ENCODE peak calls at places on chromosomes 7 and 10, in four cellular contexts. One of them, this sample, is unnamed.

GRCh38 chr10:132521466-132522102 is 16.0 kb upstream of the INPP5A start:
- DNase-seq in activated T-helper 1 cell treated with anti-CD3 and anti-CD28 coated beads, Interleukin-2, amount 50 U/mL, for 16 hours: no peak
- DNase-seq in kidney tubule cell: no peak
- DNase-seq in NCI-H2029: no peak
- DNase-seq in this sample: no peak

GRCh38 chr7:31066516-31067130 is 14.5 kb downstream of the ADCYAP1R1 start:
- DNase-seq in activated T-helper 1 cell treated with anti-CD3 and anti-CD28 coated beads, Interleukin-2, amount 50 U/mL, for 16 hours: no peak
- DNase-seq in NCI-H2029: no peak
- DNase-seq in kidney tubule cell: no peak
- DNase-seq in this sample: no peak

GRCh38 chr7:29270979-29271658 is 76.5 kb downstream of the CHN2 start:
- DNase-seq in NCI-H2029: peak
- DNase-seq in kidney tubule cell: peak
- DNase-seq in activated T-helper 1 cell treated with anti-CD3 and anti-CD28 coated beads, Interleukin-2, amount 50 U/mL, for 16 hours: no peak
- DNase-seq in this sample: no peak

GRCh38 chr10:5948999-5949759 is 28.2 kb downstream of the IL15RA start:
- DNase-seq in NCI-H2029: no peak
- DNase-seq in kidney tubule cell: peak
- DNase-seq in activated T-helper 1 cell treated with anti-CD3 and anti-CD28 coated beads, Interleukin-2, amount 50 U/mL, for 16 hours: no peak
- DNase-seq in this sample: no peak

GRCh38 chr10:99983280-99983988 is 26.3 kb downstream of the DNMBP start:
- DNase-seq in activated T-helper 1 cell treated with anti-CD3 and anti-CD28 coated beads, Interleukin-2, amount 50 U/mL, for 16 hours: no peak
- DNase-seq in kidney tubule cell: peak
- DNase-seq in NCI-H2029: no peak
- DNase-seq in this sample: no peak

GRCh38 chr7:139095194-139095659 is 14.3 kb downstream of the ZC3HAV1 start:
- DNase-seq in activated T-helper 1 cell treated with anti-CD3 and anti-CD28 coated beads, Interleukin-2, amount 50 U/mL, for 16 hours: peak
- DNase-seq in NCI-H2029: no peak
- DNase-seq in kidney tubule cell: no peak
- DNase-seq in this sample: peak

GRCh38 chr10:93591065-93591808 is 9.8 kb downstream of the RBP4 start:
- DNase-seq in NCI-H2029: no peak
- DNase-seq in kidney tubule cell: no peak
- DNase-seq in activated T-helper 1 cell treated with anti-CD3 and anti-CD28 coated beads, Interleukin-2, amount 50 U/mL, for 16 hours: no peak
- DNase-seq in this sample: no peak

GRCh38 chr10:132640326-132641125 is 102.9 kb downstream of the INPP5A start:
- DNase-seq in kidney tubule cell: no peak
- DNase-seq in activated T-helper 1 cell treated with anti-CD3 and anti-CD28 coated beads, Interleukin-2, amount 50 U/mL, for 16 hours: no peak
- DNase-seq in NCI-H2029: no peak
- DNase-seq in this sample: no peak

GRCh38 chr10:127196227-127196954 is at the start of gene INSYN2A:
- DNase-seq in NCI-H2029: no peak
- DNase-seq in kidney tubule cell: peak
- DNase-seq in activated T-helper 1 cell treated with anti-CD3 and anti-CD28 coated beads, Interleukin-2, amount 50 U/mL, for 16 hours: no peak
- DNase-seq in this sample: no peak

GRCh38 chr7:47581442-47581820 is 480 bp downstream of the TNS3 start:
- DNase-seq in activated T-helper 1 cell treated with anti-CD3 and anti-CD28 coated beads, Interleukin-2, amount 50 U/mL, for 16 hours: no peak
- DNase-seq in NCI-H2029: no peak
- DNase-seq in kidney tubule cell: no peak
- DNase-seq in this sample: no peak

GRCh38 chr7:52260046-52260665 is 775.3 kb upstream of the POM121L12 start:
- DNase-seq in NCI-H2029: no peak
- DNase-seq in activated T-helper 1 cell treated with anti-CD3 and anti-CD28 coated beads, Interleukin-2, amount 50 U/mL, for 16 hours: no peak
- DNase-seq in kidney tubule cell: no peak
- DNase-seq in this sample: no peak

GRCh38 chr7:74656421-74656910 is 1.1 kb upstream of the GTF2I start:
- DNase-seq in kidney tubule cell: peak
- DNase-seq in NCI-H2029: no peak
- DNase-seq in activated T-helper 1 cell treated with anti-CD3 and anti-CD28 coated beads, Interleukin-2, amount 50 U/mL, for 16 hours: peak
- DNase-seq in this sample: no peak

GRCh38 chr10:122267849-122268737 is 3.0 kb upstream of the BTBD16 start:
- DNase-seq in kidney tubule cell: peak
- DNase-seq in NCI-H2029: no peak
- DNase-seq in activated T-helper 1 cell treated with anti-CD3 and anti-CD28 coated beads, Interleukin-2, amount 50 U/mL, for 16 hours: peak
- DNase-seq in this sample: peak

GRCh38 chr10:101535949-101536348 is 52.1 kb downstream of the POLL start:
- DNase-seq in kidney tubule cell: no peak
- DNase-seq in activated T-helper 1 cell treated with anti-CD3 and anti-CD28 coated beads, Interleukin-2, amount 50 U/mL, for 16 hours: no peak
- DNase-seq in NCI-H2029: no peak
- DNase-seq in this sample: no peak

GRCh38 chr7:30241767-30242166 is 42.6 kb upstream of the ZNRF2 start:
- DNase-seq in NCI-H2029: no peak
- DNase-seq in activated T-helper 1 cell treated with anti-CD3 and anti-CD28 coated beads, Interleukin-2, amount 50 U/mL, for 16 hours: no peak
- DNase-seq in kidney tubule cell: peak
- DNase-seq in this sample: no peak

GRCh38 chr7:157471259-157472125 is 134.7 kb downstream of the DNAJB6 start:
- DNase-seq in NCI-H2029: no peak
- DNase-seq in activated T-helper 1 cell treated with anti-CD3 and anti-CD28 coated beads, Interleukin-2, amount 50 U/mL, for 16 hours: no peak
- DNase-seq in kidney tubule cell: no peak
- DNase-seq in this sample: no peak

GRCh38 chr10:48363617-48364355 is 57.3 kb downstream of the MAPK8 start:
- DNase-seq in NCI-H2029: peak
- DNase-seq in activated T-helper 1 cell treated with anti-CD3 and anti-CD28 coated beads, Interleukin-2, amount 50 U/mL, for 16 hours: no peak
- DNase-seq in kidney tubule cell: peak
- DNase-seq in this sample: peak

GRCh38 chr10:36163827-36164226 is 521.7 kb upstream of the FZD8 start:
- DNase-seq in NCI-H2029: no peak
- DNase-seq in kidney tubule cell: no peak
- DNase-seq in activated T-helper 1 cell treated with anti-CD3 and anti-CD28 coated beads, Interleukin-2, amount 50 U/mL, for 16 hours: no peak
- DNase-seq in this sample: no peak

GRCh38 chr10:50592961-50593418 is 30.8 kb downstream of the SGMS1 start:
- DNase-seq in kidney tubule cell: no peak
- DNase-seq in NCI-H2029: no peak
- DNase-seq in activated T-helper 1 cell treated with anti-CD3 and anti-CD28 coated beads, Interleukin-2, amount 50 U/mL, for 16 hours: no peak
- DNase-seq in this sample: no peak

GRCh38 chr7:37920305-37920618 is 178 bp upstream of the EPDR1 start:
- DNase-seq in kidney tubule cell: no peak
- DNase-seq in NCI-H2029: no peak
- DNase-seq in activated T-helper 1 cell treated with anti-CD3 and anti-CD28 coated beads, Interleukin-2, amount 50 U/mL, for 16 hours: no peak
- DNase-seq in this sample: no peak

GRCh38 chr10:3783721-3784432 is 1.1 kb downstream of the KLF6 start:
- DNase-seq in kidney tubule cell: peak
- DNase-seq in activated T-helper 1 cell treated with anti-CD3 and anti-CD28 coated beads, Interleukin-2, amount 50 U/mL, for 16 hours: no peak
- DNase-seq in NCI-H2029: peak
- DNase-seq in this sample: no peak

GRCh38 chr10:17562572-17562971 is 54.6 kb downstream of the HACD1 start:
- DNase-seq in NCI-H2029: no peak
- DNase-seq in activated T-helper 1 cell treated with anti-CD3 and anti-CD28 coated beads, Interleukin-2, amount 50 U/mL, for 16 hours: no peak
- DNase-seq in kidney tubule cell: no peak
- DNase-seq in this sample: no peak

GRCh38 chr7:77867208-77867915 is 68.8 kb downstream of the PHTF2 start:
- DNase-seq in NCI-H2029: no peak
- DNase-seq in activated T-helper 1 cell treated with anti-CD3 and anti-CD28 coated beads, Interleukin-2, amount 50 U/mL, for 16 hours: no peak
- DNase-seq in kidney tubule cell: peak
- DNase-seq in this sample: no peak

This sample was measured in naive B cell.